ENCODE peak calls at places on chromosomes 11 and 22, in five cellular contexts. V, D, T, C and I are unnamed samples. For H3K27me3, the result is how much of the 10 kb centered on the place peaks cover.

GRCh38 chr11:57311109-57311936 is 13.4 kb downstream of the TNKS1BP1 start:
- DNase-seq in V (peak), D (peak), T (peak), C (peak), I (peak)

GRCh38 chr11:42465613-42466012 is 846.2 kb upstream of the API5 start:
- DNase-seq in V (no peak), D (no peak), T (no peak), C (no peak), I (no peak)

GRCh38 chr11:94183886-94184264 is 55.2 kb downstream of the PANX1 start:
- DNase-seq in V (peak), D (peak), T (peak), C (peak), I (peak)

GRCh38 chr11:110295487-110296225 is 758 bp downstream of the RDX start:
- DNase-seq in V (peak), D (no peak), T (peak), C (peak), I (no peak)

GRCh38 chr11:104968365-104968855 is at the start of gene CASP4:
- DNase-seq in V (peak), D (peak), T (no peak), C (no peak), I (peak)

GRCh38 chr11:47523491-47524199 is 29.3 kb downstream of the CELF1 start:
- DNase-seq in V (peak), D (no peak), T (peak), C (peak), I (peak)

GRCh38 chr11:45500457-45500856 is 165.0 kb downstream of the CHST1 start:
- DNase-seq in V (no peak), D (no peak), T (no peak), C (no peak), I (no peak)

GRCh38 chr11:115047631-115048030 is 369.3 kb downstream of the NXPE2 start:
- DNase-seq in V (no peak), D (no peak), T (no peak), C (no peak), I (no peak)

GRCh38 chr22:46830841-46831240 is 68.4 kb downstream of the TBC1D22A start:
- DNase-seq in V (peak), D (no peak), T (no peak), C (no peak), I (no peak)

GRCh38 chr11:104623518-104623917 is 274.7 kb downstream of the CASP12 start:
- DNase-seq in V (peak), D (no peak), T (no peak), C (no peak), I (peak)

GRCh38 chr22:47067911-47068654 is 305.6 kb downstream of the TBC1D22A start:
- DNase-seq in V (no peak), D (no peak), T (no peak), C (no peak), I (no peak)

GRCh38 chr11:81888391-81888790 is 845.3 kb downstream of the FAM181B start:
- DNase-seq in V (no peak), D (no peak), T (no peak), C (no peak), I (peak)

GRCh38 chr11:58561394-58562102 is 14.1 kb downstream of the LPXN start:
- DNase-seq in V (no peak), D (no peak), T (no peak), C (no peak), I (no peak)

GRCh38 chr11:4578624-4579023 is 2.9 kb upstream of the OR52I2 start:
- DNase-seq in V (no peak), D (no peak), T (no peak), C (no peak), I (no peak)

GRCh38 chr11:129703846-129704245 is 111.8 kb upstream of the TMEM45B start:
- DNase-seq in V (peak), D (no peak), T (no peak), C (no peak), I (no peak)

GRCh38 chr11:69386594-69387408 is 92.8 kb downstream of the MYEOV start:
- DNase-seq in V (no peak), D (no peak), T (no peak), C (no peak), I (no peak)

DNA sequence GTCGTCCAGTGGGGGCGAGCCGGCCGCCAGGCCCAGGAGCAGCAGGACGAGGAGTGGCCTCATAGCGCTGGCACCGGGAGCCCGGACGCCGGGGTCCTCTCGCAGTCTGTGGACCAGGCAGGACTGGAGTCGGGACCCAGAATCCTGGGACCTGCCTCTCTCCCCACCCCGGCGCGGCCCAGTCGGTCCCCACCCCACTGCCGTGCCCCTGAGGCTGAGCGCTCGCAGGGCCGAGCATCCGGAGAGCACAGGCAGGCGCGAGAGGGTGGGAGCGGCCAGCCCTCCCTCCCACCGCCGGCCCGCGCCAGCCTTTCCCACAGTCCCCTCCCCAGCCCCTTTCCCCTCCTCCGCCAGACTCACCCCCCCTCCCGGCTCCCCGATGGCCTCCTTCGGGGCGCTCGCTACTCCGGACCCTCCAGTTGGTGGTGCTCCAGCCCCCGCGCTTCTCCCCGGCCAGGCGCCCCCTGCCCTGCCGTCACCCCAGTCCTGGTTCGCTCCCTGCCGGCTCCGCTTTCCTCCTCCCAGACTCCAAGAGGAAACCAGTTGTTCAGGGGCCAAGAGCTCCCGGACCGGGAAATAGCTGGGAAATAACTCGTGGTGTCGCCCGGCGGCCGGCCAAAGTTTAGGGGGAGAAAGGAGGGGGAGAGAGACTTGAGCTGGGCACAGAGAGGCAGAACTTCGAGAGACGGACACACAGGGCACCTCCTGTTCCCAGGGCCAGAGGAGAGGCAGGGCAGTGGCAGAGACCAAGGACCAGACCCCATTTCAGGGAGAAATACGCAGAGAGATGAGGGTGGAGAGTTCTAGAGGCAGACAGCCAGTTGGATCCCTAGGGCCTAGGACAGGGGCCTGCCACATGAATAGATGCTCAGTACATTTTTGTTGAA is at the start of gene C1QTNF5:
- DNase-seq in V (peak), D (no peak), T (peak), C (peak), I (no peak)
- H3K27me3 ChIP-seq in V (under half), D (under half), T (half or more), C (under half), I (under half)

GRCh38 chr11:102495161-102496042 is 35.1 kb downstream of the MMP7 start:
- DNase-seq in V (peak), D (peak), T (peak), C (no peak), I (peak)
- H3K4me3 ChIP-seq in V (no peak), D (peak), T (no peak), C (no peak), I (no peak)

GRCh38 chr22:20295262-20296064 is 24.4 kb downstream of the DGCR6L start:
- DNase-seq in V (no peak), D (no peak), T (no peak), C (no peak), I (no peak)

GRCh38 chr22:20298110-20298802 is 21.6 kb downstream of the DGCR6L start:
- DNase-seq in V (no peak), D (no peak), T (no peak), C (no peak), I (no peak)

GRCh38 chr22:20297414-20298109 is 22.3 kb downstream of the DGCR6L start:
- DNase-seq in V (no peak), D (no peak), T (no peak), C (no peak), I (no peak)

GRCh38 chr22:20298803-20299735 is 20.8 kb downstream of the DGCR6L start:
- DNase-seq in V (peak), D (peak), T (peak), C (peak), I (peak)

GRCh38 chr22:20296598-20296997 is 23.3 kb downstream of the DGCR6L start:
- DNase-seq in V (no peak), D (no peak), T (no peak), C (no peak), I (no peak)
- H3K27me3 ChIP-seq in V (under half), D (under half), T (under half), C (under half), I (under half)

DNA sequence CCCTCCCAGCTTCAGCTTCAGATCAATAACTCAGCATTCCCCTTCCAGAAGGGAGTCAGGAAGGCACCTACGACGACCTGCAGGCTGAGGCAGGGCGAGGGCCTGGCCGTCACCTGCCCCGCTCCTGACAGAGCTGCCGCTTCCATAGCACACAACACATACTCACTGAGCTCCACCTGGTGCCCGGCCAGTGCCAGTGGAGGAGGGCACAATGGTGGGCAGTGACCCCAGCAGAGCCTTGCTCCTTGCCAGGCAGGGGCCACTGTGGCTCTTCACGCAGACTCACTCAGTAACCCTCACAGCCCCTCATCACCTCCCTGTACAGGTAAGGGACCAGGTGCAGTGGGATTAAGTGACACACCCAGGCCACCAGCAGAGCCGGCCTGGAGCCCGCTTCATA is 24.6 kb downstream of the LRFN4 start:
- DNase-seq in V (no peak), D (no peak), T (no peak), C (no peak), I (no peak)
- H3K4me3 ChIP-seq in V (no peak), D (no peak), T (no peak), C (no peak), I (no peak)

DNA sequence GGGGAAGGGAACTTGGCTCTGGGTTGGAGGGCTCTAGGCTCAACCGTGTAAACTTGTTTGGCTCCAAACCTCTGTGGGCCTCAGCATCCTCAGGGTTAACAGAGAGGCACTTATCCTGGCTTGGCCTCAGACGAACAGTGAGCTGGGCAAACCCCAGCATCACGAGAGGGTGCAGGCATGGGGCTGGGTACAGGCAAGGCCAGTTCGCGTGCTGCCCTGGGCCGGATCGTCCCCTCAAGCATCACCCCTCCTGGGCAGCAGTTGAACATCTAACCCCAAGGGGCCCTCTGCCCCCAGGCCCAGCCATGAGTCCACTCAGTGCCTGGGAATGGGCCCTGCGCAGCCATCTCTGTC is 1.9 kb downstream of the EHBP1L1 start:
- DNase-seq in V (no peak), D (no peak), T (no peak), C (no peak), I (no peak)
- H3K27me3 ChIP-seq in V (under half), D (under half), T (under half), C (under half), I (under half)

GRCh38 chr22:41922940-41923594 is 3.5 kb downstream of the TNFRSF13C start:
- DNase-seq in V (no peak), D (no peak), T (no peak), C (no peak), I (no peak)

GRCh38 chr22:41927813-41928212 is 1.2 kb upstream of the TNFRSF13C start:
- DNase-seq in V (no peak), D (no peak), T (no peak), C (no peak), I (no peak)

GRCh38 chr22:41928416-41929157 is 2.0 kb upstream of the TNFRSF13C start:
- DNase-seq in V (no peak), D (no peak), T (no peak), C (no peak), I (no peak)

GRCh38 chr22:41923595-41924276 is 2.9 kb downstream of the TNFRSF13C start:
- DNase-seq in V (no peak), D (no peak), T (no peak), C (no peak), I (no peak)

GRCh38 chr22:41925783-41926460 is 684 bp downstream of the TNFRSF13C start:
- DNase-seq in V (peak), D (no peak), T (peak), C (no peak), I (no peak)
- H3K4me3 ChIP-seq in V (no peak), D (no peak), T (peak), C (peak), I (peak)